ENCODE peak calls at places on chromosome 1, in nine cellular contexts. E, P, Z, O, C, L, K, M and Y are unnamed samples.
A peak's percentile ranks its signal among the peaks of the same experiment; 100 is the strongest.

GRCh38 chr1:211326528-211327340 is at the start of gene TRAF5:
- DNase-seq in K (peak; percentile 59), M (peak; percentile 58), L (no peak), O (peak; percentile 72), E (peak; percentile 71), P (peak; percentile 76), Z (peak; percentile 39), C (peak; percentile 74), Y (no peak)

GRCh38 chr1:182761396-182762395 is 27.9 kb upstream of the NPL start:
- DNase-seq in O (no peak), Z (no peak), C (no peak), K (peak; percentile 18), M (no peak), E (no peak), L (no peak), P (no peak), Y (no peak)

GRCh38 chr1:17356387-17356992 is 15.5 kb upstream of the PADI6 start:
- DNase-seq in M (no peak), C (no peak), E (no peak), L (no peak), P (no peak), O (no peak), Z (no peak), K (no peak), Y (no peak)

GRCh38 chr1:22972760-22973159 is at the start of gene LACTBL1:
- DNase-seq in L (no peak), P (no peak), O (no peak), C (no peak), E (no peak), Z (no peak), M (no peak), K (no peak), Y (no peak)

GRCh38 chr1:205313681-205314308 is 7.8 kb downstream of the NUAK2 start:
- DNase-seq in P (peak; percentile 70), C (peak; percentile 87), K (peak; percentile 70), O (peak; percentile 75), L (no peak), Z (peak; percentile 16), E (peak; percentile 80), M (peak; percentile 35), Y (peak; percentile 66)

GRCh38 chr1:18192182-18192581 is 84.6 kb downstream of the IGSF21 start:
- DNase-seq in L (no peak), Z (no peak), K (no peak), C (no peak), E (no peak), M (no peak), O (no peak), P (no peak), Y (no peak)

GRCh38 chr1:211628446-211628845 is 47.0 kb downstream of the NEK2 start:
- DNase-seq in E (no peak), K (no peak), M (no peak), P (no peak), Z (no peak), O (no peak), L (no peak), C (no peak), Y (no peak)

GRCh38 chr1:32239335-32239734 is 7.7 kb upstream of the FAM167B start:
- DNase-seq in O (no peak), K (no peak), E (no peak), Z (no peak), C (no peak), P (no peak), M (no peak), L (no peak), Y (no peak)

DNA sequence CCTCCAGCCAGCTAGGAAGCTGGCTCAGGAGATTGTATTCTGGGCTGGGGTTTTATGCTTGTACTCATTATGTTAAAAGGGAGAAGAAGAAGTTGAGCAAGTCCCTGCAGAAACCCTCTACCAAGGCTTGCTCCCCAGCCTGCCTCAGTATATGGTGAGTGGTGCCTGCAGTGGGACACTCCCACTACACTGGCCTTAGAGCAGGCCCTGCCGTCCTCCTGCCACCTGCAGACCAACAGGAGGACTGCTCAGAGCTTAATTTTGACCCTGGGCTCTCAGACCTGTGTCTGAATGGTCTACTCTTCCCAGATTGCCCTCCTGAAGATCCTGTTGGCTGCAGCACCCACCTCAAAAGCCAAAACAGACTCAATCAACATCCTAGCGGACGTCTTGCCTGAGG is 13.0 kb downstream of the STRIP1 start:
- DNase-seq in Z (no peak), P (no peak), K (no peak), L (no peak), M (no peak), O (no peak), C (no peak), E (no peak), Y (no peak)
- TF ChIP-seq CTCF in Z (no peak), P (no peak), K (no peak), L (no peak), M (no peak), O (no peak), C (no peak), E (no peak), Y (no peak)

GRCh38 chr1:154485106-154485505 is 16.9 kb upstream of the TDRD10 start:
- DNase-seq in C (no peak), Z (no peak), M (peak; percentile 9), K (no peak), O (no peak), P (no peak), E (no peak), L (no peak), Y (no peak)

GRCh38 chr1:154483941-154484803 is 17.8 kb upstream of the TDRD10 start:
- DNase-seq in O (no peak), K (peak; percentile 35), C (no peak), E (peak; percentile 77), M (peak; percentile 27), L (no peak), Z (no peak), P (no peak), Y (peak; percentile 29)

GRCh38 chr1:154488942-154489341 is 13.1 kb upstream of the TDRD10 start:
- DNase-seq in Z (no peak), M (peak; percentile 15), K (no peak), L (no peak), C (no peak), P (no peak), E (no peak), O (no peak), Y (no peak)

GRCh38 chr1:154489863-154490262 is 12.2 kb upstream of the TDRD10 start:
- DNase-seq in L (no peak), E (no peak), O (no peak), K (no peak), P (no peak), C (no peak), Z (no peak), M (no peak), Y (no peak)

GRCh38 chr1:154485905-154486304 is 16.1 kb upstream of the TDRD10 start:
- DNase-seq in M (peak; percentile 9), Z (no peak), L (no peak), C (no peak), K (no peak), P (no peak), O (no peak), E (no peak), Y (no peak)
- H3K27me3 ChIP-seq in M (peaks cover 3% of the 10 kb centered on the region), Z (no peaks in the 10 kb centered on the region), L (peaks cover 2% of the 10 kb centered on the region), C (no peaks in the 10 kb centered on the region), K (peaks cover 14% of the 10 kb centered on the region), P (peaks cover 22% of the 10 kb centered on the region), O (no peaks in the 10 kb centered on the region), E (no peaks in the 10 kb centered on the region), Y (peaks cover 36% of the 10 kb centered on the region)

GRCh38 chr1:40890771-40891170 is 28.6 kb upstream of the CITED4 start:
- DNase-seq in L (no peak), O (no peak), C (no peak), E (no peak), M (no peak), Z (no peak), P (no peak), K (no peak), Y (no peak)

GRCh38 chr1:40884055-40884795 is 22.1 kb upstream of the CITED4 start:
- DNase-seq in O (no peak), Z (no peak), K (no peak), M (no peak), C (no peak), E (no peak), P (no peak), L (no peak), Y (no peak)

GRCh38 chr1:40887012-40887378 is 24.8 kb upstream of the CITED4 start:
- DNase-seq in P (no peak), L (no peak), M (no peak), C (no peak), Z (no peak), K (no peak), O (no peak), E (no peak), Y (no peak)

GRCh38 chr1:40887652-40888051 is 25.5 kb upstream of the CITED4 start:
- DNase-seq in P (no peak), M (no peak), C (no peak), L (no peak), Z (no peak), E (no peak), O (no peak), K (no peak), Y (no peak)

DNA sequence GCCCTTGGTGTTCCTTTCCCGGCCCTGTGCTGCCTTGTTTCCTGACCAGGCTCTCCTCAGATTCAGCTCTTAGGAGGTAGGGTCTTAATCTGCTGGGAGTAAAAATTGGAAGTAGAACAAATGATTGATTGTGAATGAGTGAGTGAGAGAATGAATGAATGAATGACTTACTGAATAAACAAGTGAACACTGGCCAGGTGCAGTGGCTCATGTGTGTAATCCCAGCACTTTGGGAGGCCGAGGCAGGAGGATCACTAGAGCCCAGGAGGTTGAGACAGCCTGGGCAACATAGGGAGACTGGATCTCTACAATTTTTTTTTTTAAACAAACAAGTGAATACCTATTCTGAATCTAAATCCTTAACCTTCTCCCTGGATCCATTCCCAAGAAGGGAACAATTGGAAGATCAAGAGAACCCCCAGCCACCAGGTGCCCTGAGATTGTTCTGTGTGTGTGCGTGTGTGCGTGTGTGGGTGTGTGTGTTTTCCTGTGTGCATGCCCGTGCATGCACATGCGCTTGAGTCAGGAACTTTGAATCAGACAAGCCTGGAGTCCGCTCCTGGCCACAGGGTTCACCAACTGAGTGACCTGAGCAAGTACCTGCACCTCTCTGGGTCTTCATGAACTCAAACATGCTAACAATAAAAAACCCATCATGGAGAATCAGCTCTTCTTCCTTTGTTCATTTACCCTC is 24.3 kb upstream of the CITED4 start:
- DNase-seq in K (no peak), E (no peak), C (no peak), Z (no peak), L (peak; percentile 81), O (no peak), P (no peak), M (no peak), Y (no peak)
- TF ChIP-seq CTCF in K (no peak), E (no peak), C (no peak), Z (no peak), L (no peak), O (no peak), P (no peak), M (no peak), Y (no peak)

GRCh38 chr1:3007298-3008147 is 13.7 kb upstream of the ACTRT2 start:
- DNase-seq in Z (no peak), L (peak; percentile 11), C (no peak), E (no peak), P (peak; percentile 39), M (no peak), K (no peak), O (no peak), Y (no peak)

GRCh38 chr1:3004285-3005205 is 16.7 kb upstream of the ACTRT2 start:
- DNase-seq in L (peak; percentile 39), Z (no peak), P (peak; percentile 62), C (no peak), O (no peak), E (peak; percentile 43), K (no peak), M (no peak), Y (no peak)

GRCh38 chr1:3003039-3003940 is 18.0 kb upstream of the ACTRT2 start:
- DNase-seq in L (peak; percentile 45), Z (no peak), O (no peak), P (peak; percentile 55), M (no peak), K (no peak), C (no peak), E (peak; percentile 43), Y (no peak)

GRCh38 chr1:3003941-3004270 is 17.4 kb upstream of the ACTRT2 start:
- DNase-seq in Z (no peak), P (peak; percentile 54), O (no peak), E (no peak), K (no peak), C (no peak), M (no peak), L (no peak), Y (no peak)

GRCh38 chr1:3005771-3006170 is 15.5 kb upstream of the ACTRT2 start:
- DNase-seq in O (no peak), E (no peak), M (no peak), P (peak; percentile 82), Z (no peak), L (peak; percentile 11), K (no peak), C (no peak), Y (no peak)
- H3K27me3 ChIP-seq in O (peaks cover 64% of the 10 kb centered on the region), E (peaks cover 33% of the 10 kb centered on the region), M (peaks cover 70% of the 10 kb centered on the region), P (no peaks in the 10 kb centered on the region), Z (no peaks in the 10 kb centered on the region), L (no peaks in the 10 kb centered on the region), K (no peaks in the 10 kb centered on the region), C (no peaks in the 10 kb centered on the region), Y (no peaks in the 10 kb centered on the region)